ENCODE peak calls at places on chromosomes 7 and 10, in five cellular contexts. R, D, C, L and I are unnamed samples.

GRCh38 chr10:24209421-24209770 is 458 bp downstream of the KIAA1217 start:
- DNase-seq in R (peak; percentile 83), D (no peak), C (peak; percentile 65), L (no peak), I (no peak)

GRCh38 chr10:29370612-29371092 is 81.8 kb downstream of the LYZL1 start:
- DNase-seq in R (no peak), D (no peak), C (no peak), L (no peak), I (no peak)

GRCh38 chr7:134028853-134029252 is 98.3 kb upstream of the LRGUK start:
- DNase-seq in R (no peak), D (peak; percentile 63), C (no peak), L (no peak), I (peak; percentile 47)

GRCh38 chr10:60820093-60820769 is 42.0 kb downstream of the CDK1 start:
- DNase-seq in R (peak; percentile 72), D (no peak), C (no peak), L (no peak), I (no peak)

GRCh38 chr10:77763453-77764430 is 126.1 kb upstream of the KCNMA1 start:
- DNase-seq in R (peak; percentile 60), D (no peak), C (no peak), L (no peak), I (no peak)

GRCh38 chr7:142960955-142961512 is 1.1 kb downstream of the KEL start:
- DNase-seq in R (no peak), D (no peak), C (no peak), L (no peak), I (no peak)

GRCh38 chr7:43764807-43765491 is 6.5 kb downstream of the BLVRA start:
- DNase-seq in R (no peak), D (no peak), C (no peak), L (no peak), I (no peak)

GRCh38 chr10:98745645-98746044 is 298.9 kb upstream of the HPS1 start:
- DNase-seq in R (no peak), D (no peak), C (no peak), L (no peak), I (no peak)

GRCh38 chr7:101453617-101454016 is 90.9 kb downstream of the COL26A1 start:
- DNase-seq in R (peak; percentile 72), D (no peak), C (no peak), L (no peak), I (no peak)

GRCh38 chr10:106560925-106561640 is 603.4 kb downstream of the SORCS1 start:
- DNase-seq in R (no peak), D (no peak), C (no peak), L (no peak), I (no peak)

GRCh38 chr10:120372917-120373316 is 84.1 kb upstream of the PLPP4 start:
- DNase-seq in R (no peak), D (no peak), C (no peak), L (no peak), I (no peak)

GRCh38 chr10:76881477-76882220 is 756.0 kb downstream of the KCNMA1 start:
- DNase-seq in R (no peak), D (no peak), C (no peak), L (no peak), I (no peak)